ENCODE peak calls at places on chromosomes 3 and 15, in four cellular contexts. Y, R, Q and P are unnamed samples.

GRCh38 chr15:78018968-78019644 is 58.4 kb downstream of the TBC1D2B start:
- DNase-seq in Q (no peak), R (no peak), Y (no peak), P (no peak)

GRCh38 chr3:4716731-4717362 is 223.7 kb downstream of the ITPR1 start:
- DNase-seq in R (peak; percentile 83), Y (no peak), Q (no peak), P (no peak)

GRCh38 chr3:8945890-8946590 is 17.2 kb downstream of the RAD18 start:
- DNase-seq in R (no peak), Y (no peak), Q (no peak), P (no peak)

GRCh38 chr3:169863458-169863899 is 6.3 kb downstream of the LRRC31 start:
- DNase-seq in Q (peak; percentile 82), R (peak; percentile 72), Y (peak; percentile 69), P (peak; percentile 87)

GRCh38 chr15:80823120-80823519 is 44.0 kb downstream of the CEMIP start:
- DNase-seq in R (no peak), Q (no peak), Y (peak; percentile 22), P (no peak)

GRCh38 chr3:71512000-71512399 is 71.5 kb downstream of the FOXP1 start:
- DNase-seq in R (no peak), Y (peak; percentile 46), Q (peak; percentile 88), P (no peak)

GRCh38 chr3:32018723-32019564 is 37.4 kb downstream of the ZNF860 start:
- DNase-seq in R (peak; percentile 57), Y (no peak), Q (peak; percentile 61), P (no peak)

GRCh38 chr3:10363935-10364334 is 43.0 kb upstream of the SEC13 start:
- DNase-seq in Y (no peak), R (no peak), Q (no peak), P (no peak)

GRCh38 chr3:11188231-11188630 is 33.9 kb downstream of the HRH1 start:
- DNase-seq in R (no peak), Q (no peak), Y (no peak), P (no peak)

GRCh38 chr3:54537506-54537905 is 390.4 kb downstream of the LRTM1 start:
- DNase-seq in Q (no peak), R (no peak), Y (no peak), P (no peak)

GRCh38 chr3:160756907-160757623 is 1.0 kb downstream of the PPM1L start:
- DNase-seq in R (no peak), Q (peak; percentile 54), Y (peak; percentile 63), P (no peak)

GRCh38 chr3:174330303-174330702 is 528.8 kb upstream of the NAALADL2 start:
- DNase-seq in Y (no peak), R (peak; percentile 85), Q (peak; percentile 12), P (no peak)

GRCh38 chr3:150736903-150737832 is 25.8 kb downstream of the SIAH2 start:
- DNase-seq in Q (peak; percentile 47), Y (no peak), R (no peak), P (no peak)

GRCh38 chr3:154224366-154224765 is 99.9 kb downstream of the DHX36 start:
- DNase-seq in Y (no peak), Q (no peak), R (no peak), P (no peak)

GRCh38 chr3:84223512-84223911 is 735.3 kb upstream of the CADM2 start:
- DNase-seq in Y (no peak), R (no peak), Q (peak; percentile 36), P (no peak)

GRCh38 chr15:60519218-60519617 is 40.3 kb upstream of the ICE2 start:
- DNase-seq in Y (no peak), Q (no peak), R (peak; percentile 31), P (no peak)

GRCh38 chr15:89330119-89330518 is 4.5 kb downstream of the POLG start:
- DNase-seq in Q (no peak), Y (no peak), R (no peak), P (no peak)

GRCh38 chr3:22542311-22542710 is 660.8 kb upstream of the UBE2E2 start:
- DNase-seq in R (no peak), Q (peak; percentile 8), Y (no peak), P (no peak)

GRCh38 chr3:138253609-138254008 is 66.5 kb downstream of the ARMC8 start:
- DNase-seq in Y (no peak), R (peak; percentile 3), Q (no peak), P (no peak)

GRCh38 chr3:126540342-126540849 is 16.4 kb downstream of the CHST13 start:
- DNase-seq in Q (no peak), Y (peak; percentile 15), R (peak; percentile 93), P (no peak)

GRCh38 chr3:179181021-179181472 is 32.9 kb downstream of the PIK3CA start:
- DNase-seq in R (peak; percentile 63), Q (no peak), Y (no peak), P (no peak)

GRCh38 chr3:121072128-121072527 is 164.1 kb downstream of the STXBP5L start:
- DNase-seq in Q (no peak), Y (no peak), R (no peak), P (no peak)

GRCh38 chr15:47364671-47365141 is 352.6 kb upstream of the SEMA6D start:
- DNase-seq in Y (no peak), Q (peak; percentile 48), R (no peak), P (no peak)

GRCh38 chr3:32391643-32392529 is at the start of gene CMTM7:
- DNase-seq in Q (peak; percentile 70), R (peak; percentile 35), Y (peak; percentile 81), P (peak; percentile 79)

GRCh38 chr3:51622402-51622801 is 48.6 kb upstream of the TEX264 start:
- DNase-seq in R (peak; percentile 10), Q (no peak), Y (no peak), P (no peak)

GRCh38 chr3:116140100-116140689 is 305.1 kb downstream of the LSAMP start:
- DNase-seq in Y (no peak), Q (peak; percentile 11), R (peak; percentile 47), P (no peak)

GRCh38 chr3:111737712-111738097 is 121.4 kb upstream of the PHLDB2 start:
- DNase-seq in Y (no peak), Q (no peak), R (peak; percentile 98), P (no peak)

GRCh38 chr15:67241132-67241855 is 13.2 kb downstream of the AAGAB start:
- DNase-seq in Y (no peak), Q (peak; percentile 6), R (no peak), P (no peak)

GRCh38 chr15:40310001-40310959 is 2.5 kb upstream of the PLCB2 start:
- DNase-seq in Y (peak; percentile 80), R (peak; percentile 33), Q (peak; percentile 78), P (peak; percentile 87)

GRCh38 chr15:81225161-81225671 is 28.5 kb downstream of the IL16 start:
- DNase-seq in Y (no peak), Q (no peak), R (no peak), P (no peak)

GRCh38 chr15:66673410-66674322 is 28.4 kb upstream of the SMAD6 start:
- DNase-seq in Q (peak; percentile 93), Y (peak; percentile 94), R (no peak), P (peak; percentile 43)

GRCh38 chr15:34047893-34048775 is 9.1 kb upstream of the AVEN start:
- DNase-seq in Y (no peak), Q (no peak), R (no peak), P (no peak)

GRCh38 chr3:50658416-50658815 is 16.3 kb upstream of the DOCK3 start:
- DNase-seq in Q (no peak), R (no peak), Y (no peak), P (no peak)

GRCh38 chr3:107522510-107523360 is at the start of gene BBX:
- DNase-seq in Q (peak; percentile 97), R (peak; percentile 97), Y (peak; percentile 93), P (peak; percentile 80)

GRCh38 chr3:107524214-107525100 is 1.7 kb downstream of the BBX start:
- DNase-seq in Y (peak; percentile 51), Q (peak; percentile 70), R (peak; percentile 51), P (no peak)

GRCh38 chr3:107523361-107524213 is 825 bp downstream of the BBX start:
- DNase-seq in Q (peak; percentile 85), Y (peak; percentile 51), R (peak; percentile 33), P (peak; percentile 72)

GRCh38 chr3:107520535-107520934 is 2.2 kb upstream of the BBX start:
- DNase-seq in R (no peak), Y (no peak), Q (no peak), P (no peak)

DNA sequence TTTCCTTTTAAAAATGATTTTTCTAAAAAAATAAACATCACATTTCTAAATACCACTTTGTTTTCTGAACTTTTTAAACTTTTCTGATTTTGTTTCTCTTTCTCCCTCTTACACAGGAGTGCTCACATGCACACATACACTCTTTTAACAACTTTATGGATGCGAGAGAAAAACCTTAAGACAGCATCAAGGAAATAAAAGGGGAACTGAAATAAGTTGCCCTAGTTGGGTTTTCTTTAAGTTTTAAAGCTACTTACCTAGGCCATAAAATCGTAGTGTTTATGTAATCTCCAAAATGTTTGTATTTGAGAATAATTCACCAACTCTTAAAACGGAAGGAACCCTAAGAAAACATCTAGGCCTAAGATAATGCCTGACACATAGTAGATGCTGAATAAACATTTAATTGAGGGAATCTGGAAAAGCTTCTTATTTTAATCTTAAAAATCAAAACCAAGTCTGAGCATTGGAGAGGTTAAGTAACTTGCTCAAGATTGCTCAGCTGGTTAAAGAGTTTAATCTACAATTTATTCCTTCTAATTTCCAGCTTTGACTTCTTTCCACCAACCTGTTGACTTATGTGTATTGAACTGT is 1.2 kb upstream of the BBX start:
- DNase-seq in Y (no peak), Q (no peak), R (no peak), P (no peak)
- H3K56ac ChIP-seq in Y (no peak overlapping the region), Q (no peak overlapping the region), R (no peak overlapping the region), P (no peak overlapping the region)

GRCh38 chr15:99032935-99033334 is 25.3 kb upstream of the PGPEP1L start:
- DNase-seq in R (no peak), Q (no peak), Y (no peak), P (no peak)
- H3K56ac ChIP-seq in R (no peak overlapping the region), Q (no peak overlapping the region), Y (no peak overlapping the region), P (no peak overlapping the region)

GRCh38 chr3:127848131-127849129 is 26.1 kb upstream of the MGLL start:
- DNase-seq in Q (no peak), Y (no peak), R (peak; percentile 18), P (no peak)
- H3K56ac ChIP-seq in Q (no peak overlapping the region), Y (no peak overlapping the region), R (no peak overlapping the region), P (no peak overlapping the region)

GRCh38 chr3:93907132-93907531 is 66.6 kb downstream of the PROS1 start:
- DNase-seq in Q (peak; percentile 0), R (no peak), Y (no peak), P (no peak)

GRCh38 chr3:93904568-93904967 is 69.1 kb downstream of the PROS1 start:
- DNase-seq in R (no peak), Y (no peak), Q (no peak), P (no peak)

GRCh38 chr3:93910085-93910484 is 63.6 kb downstream of the PROS1 start:
- DNase-seq in R (no peak), Q (no peak), Y (no peak), P (no peak)

GRCh38 chr3:93906245-93906644 is 67.5 kb downstream of the PROS1 start:
- DNase-seq in Y (no peak), Q (no peak), R (no peak), P (no peak)
- H3K56ac ChIP-seq in Y (no peak overlapping the region), Q (no peak overlapping the region), R (no peak overlapping the region), P (no peak overlapping the region)